ENCODE peak calls at places on chromosomes 12 and 14, in nine cellular contexts. H is neural progenitor cell, S is SK-N-SH, E is fibroblast of lung, O is astrocyte, Z is H1, D is colonic mucosa, P is adipocyte, Q is neuronal stem cell. M is an unnamed sample.

GRCh38 chr12:111467862-111468245 is 62.1 kb downstream of the SH2B3 start:
- DNase-seq in H (no peak), S (no peak), E (peak; percentile 92), O (no peak), Z (no peak), D (no peak), P (peak; percentile 88), Q (no peak), M (no peak)

GRCh38 chr12:116594325-116595038 is 35.3 kb downstream of the MAP1LC3B2 start:
- DNase-seq in H (no peak), S (no peak), E (no peak), O (no peak), Z (no peak), D (peak; percentile 35), P (no peak), Q (no peak), M (no peak)

GRCh38 chr14:88241810-88242209 is 81.3 kb downstream of the KCNK10 start:
- DNase-seq in H (no peak), S (no peak), E (no peak), O (no peak), Z (no peak), D (no peak), P (no peak), Q (no peak), M (no peak)

GRCh38 chr14:55446127-55446736 is 5.8 kb upstream of the TBPL2 start:
- DNase-seq in H (peak; percentile 91), S (peak; percentile 75), E (peak; percentile 81), O (peak; percentile 61), Z (no peak), D (peak; percentile 80), P (peak; percentile 95), Q (peak; percentile 82), M (no peak)

GRCh38 chr12:26870491-26871419 is 37.8 kb upstream of the ITPR2 start:
- DNase-seq in H (no peak), S (peak; percentile 53), E (peak; percentile 72), O (peak; percentile 51), Z (no peak), D (peak; percentile 47), P (peak; percentile 66), Q (no peak), M (no peak)

GRCh38 chr12:11829764-11830194 is 180.3 kb downstream of the ETV6 start:
- DNase-seq in H (no peak), S (no peak), E (no peak), O (no peak), Z (no peak), D (no peak), P (no peak), Q (no peak), M (no peak)

GRCh38 chr12:112122823-112123690 is 2.3 kb upstream of the TRAFD1 start:
- DNase-seq in H (no peak), S (no peak), E (peak; percentile 98), O (peak; percentile 53), Z (no peak), D (no peak), P (peak; percentile 68), Q (no peak), M (no peak)

GRCh38 chr12:5783274-5783920 is 161.7 kb downstream of the ANO2 start:
- DNase-seq in H (no peak), S (no peak), E (no peak), O (no peak), Z (no peak), D (no peak), P (no peak), Q (no peak), M (no peak)

GRCh38 chr14:87397499-87397898 is 595.5 kb downstream of the GALC start:
- DNase-seq in H (no peak), S (no peak), E (no peak), O (no peak), Z (no peak), D (no peak), P (no peak), Q (no peak), M (no peak)

GRCh38 chr14:93115920-93116675 is at the start of gene ITPK1:
- DNase-seq in H (peak; percentile 92), S (peak; percentile 92), E (peak; percentile 38), O (no peak), Z (no peak), D (peak; percentile 50), P (peak; percentile 91), Q (peak; percentile 74), M (peak; percentile 90)

GRCh38 chr14:67734675-67735074 is 33.0 kb downstream of the RDH12 start:
- DNase-seq in H (peak; percentile 13), S (no peak), E (no peak), O (no peak), Z (no peak), D (no peak), P (no peak), Q (no peak), M (no peak)

GRCh38 chr12:120457133-120457532 is 10.9 kb downstream of the GATC start:
- DNase-seq in H (peak; percentile 44), S (peak; percentile 52), E (no peak), O (no peak), Z (no peak), D (no peak), P (no peak), Q (no peak), M (no peak)

GRCh38 chr12:104643921-104644669 is 187.3 kb downstream of the CHST11 start:
- DNase-seq in H (no peak), S (peak; percentile 33), E (no peak), O (no peak), Z (no peak), D (no peak), P (no peak), Q (no peak), M (no peak)

GRCh38 chr12:106903241-106903950 is 52.3 kb upstream of the TMEM263 start:
- DNase-seq in H (peak; percentile 93), S (peak; percentile 87), E (peak; percentile 34), O (peak; percentile 25), Z (peak; percentile 27), D (peak; percentile 90), P (peak; percentile 76), Q (peak; percentile 54), M (peak; percentile 91)

DNA sequence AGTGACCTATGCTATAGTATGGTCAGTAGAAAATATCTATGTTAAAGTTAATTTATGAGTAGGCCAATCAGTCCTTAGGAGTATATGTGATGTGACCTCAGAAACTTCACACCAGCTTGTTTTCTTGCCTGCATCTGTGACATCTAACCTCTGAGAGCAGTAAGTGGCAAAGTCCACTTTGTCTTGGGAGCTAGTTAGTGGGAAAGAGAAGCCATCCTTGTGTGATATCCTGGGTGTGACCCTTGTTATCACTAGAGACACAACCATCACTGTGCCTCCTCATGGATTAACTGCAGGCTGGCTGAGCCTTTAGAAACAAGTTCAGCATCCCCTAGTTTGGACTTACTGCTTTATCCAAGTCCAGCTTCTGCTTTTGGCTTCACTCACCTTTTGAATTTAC is 170.6 kb upstream of the STXBP6 start:
- DNase-seq in H (no peak), S (no peak), E (no peak), O (no peak), Z (no peak), D (no peak), P (no peak), Q (no peak), M (no peak)
- H3K9ac ChIP-seq in H (no peak overlapping the region), S (no peak overlapping the region), E (no peak overlapping the region), O (no peak overlapping the region), Z (no peak overlapping the region), D (no peak overlapping the region), P (no peak overlapping the region), Q (no peak overlapping the region), M (no peak overlapping the region)

DNA sequence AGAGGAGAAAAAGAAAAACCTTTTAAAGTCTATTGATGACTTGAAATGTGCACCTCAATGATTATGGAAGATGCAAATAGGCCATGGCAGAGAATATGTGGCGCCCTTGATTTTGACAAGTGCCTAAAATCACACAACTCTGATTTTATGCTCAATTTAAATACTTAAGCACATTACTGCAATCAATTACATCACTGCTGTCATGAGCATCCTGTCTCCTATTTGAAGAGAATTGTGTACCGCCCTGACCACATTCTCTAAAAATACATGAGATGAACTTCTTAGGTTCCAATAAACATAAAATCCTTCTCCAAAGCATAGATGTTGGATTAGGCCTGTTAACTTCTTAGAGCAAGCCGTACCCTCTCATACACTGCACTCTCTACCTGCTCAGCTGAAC is 1.6 kb downstream of the TXNDC16 start:
- DNase-seq in H (no peak), S (no peak), E (no peak), O (no peak), Z (no peak), D (no peak), P (no peak), Q (no peak), M (no peak)
- H3K9ac ChIP-seq in H (no peak overlapping the region), S (no peak overlapping the region), E (no peak overlapping the region), O (no peak overlapping the region), Z (no peak overlapping the region), D (no peak overlapping the region), P (no peak overlapping the region), Q (no peak overlapping the region), M (no peak overlapping the region)

DNA sequence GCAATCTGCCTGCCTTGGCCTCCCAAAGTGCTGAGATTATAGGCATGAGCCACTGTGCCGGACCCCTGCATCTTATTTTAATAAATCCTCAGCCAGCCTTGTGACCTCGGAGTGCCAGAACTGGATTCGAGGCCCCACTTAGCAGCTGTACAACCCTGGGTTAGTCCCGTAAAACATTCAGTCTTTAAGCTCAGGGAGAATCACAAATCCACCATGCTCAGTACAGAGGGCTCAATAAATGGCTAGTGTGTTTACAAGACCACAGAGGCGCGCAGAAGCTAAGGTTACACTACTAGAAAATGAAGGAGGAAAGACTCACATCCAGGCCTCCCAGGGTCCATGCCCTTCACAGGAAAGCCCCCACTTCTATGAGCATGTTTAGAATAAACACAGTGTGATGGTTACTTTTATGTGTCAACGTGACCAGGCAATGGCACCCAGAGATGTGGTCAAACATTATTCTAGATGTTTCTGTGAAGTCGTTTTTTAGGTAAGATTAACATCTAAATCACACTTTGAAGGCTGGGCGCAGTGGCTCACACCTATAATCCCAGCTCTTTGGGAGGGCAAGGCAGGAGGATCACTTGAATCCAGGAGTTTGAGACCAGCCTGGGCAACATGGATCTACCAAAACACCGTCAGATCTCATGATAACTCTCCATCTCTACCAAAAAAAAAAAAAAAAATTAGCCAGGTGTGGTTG is 55.3 kb downstream of the CLMN start:
- DNase-seq in H (no peak), S (no peak), E (no peak), O (no peak), Z (no peak), D (no peak), P (no peak), Q (no peak), M (no peak)
- H3K9ac ChIP-seq in H (no peak overlapping the region), S (no peak overlapping the region), E (no peak overlapping the region), O (no peak overlapping the region), Z (no peak overlapping the region), D (peak overlapping the region; percentile 90), P (no peak overlapping the region), Q (no peak overlapping the region), M (no peak overlapping the region)

GRCh38 chr12:93459097-93459496 is 8.2 kb upstream of the MRPL42 start:
- DNase-seq in H (no peak), S (no peak), E (no peak), O (no peak), Z (no peak), D (no peak), P (no peak), Q (no peak), M (no peak)
- H3K9ac ChIP-seq in H (no peak overlapping the region), S (no peak overlapping the region), E (no peak overlapping the region), O (no peak overlapping the region), Z (no peak overlapping the region), D (no peak overlapping the region), P (no peak overlapping the region), Q (no peak overlapping the region), M (no peak overlapping the region)

M was measured in kidney.